ENCODE peak calls at places on chromosomes 12 and 14, in four cellular contexts. G, T, O and F are unnamed samples.

GRCh38 chr12:15220451-15220850 is 766 bp downstream of the RERG start:
- DNase-seq in G (no peak), O (no peak), T (no peak), F (no peak)

GRCh38 chr12:92469837-92470236 is 233.0 kb upstream of the PLEKHG7 start:
- DNase-seq in O (no peak), G (no peak), T (no peak), F (no peak)

GRCh38 chr12:28710882-28711281 is 438.2 kb upstream of the FAR2 start:
- DNase-seq in O (no peak), G (no peak), T (no peak), F (no peak)

GRCh38 chr12:41907036-41907435 is 237.6 kb downstream of the GXYLT1 start:
- DNase-seq in T (no peak), G (no peak), O (no peak), F (no peak)

GRCh38 chr14:103848720-103849077 is 1.3 kb upstream of the PPP1R13B start:
- DNase-seq in T (no peak), G (no peak), O (no peak), F (peak)

GRCh38 chr12:54390668-54391551 is 6.4 kb upstream of the ZNF385A start:
- DNase-seq in T (peak), O (peak), G (peak), F (peak)

GRCh38 chr12:110922652-110923051 is 2.3 kb upstream of the MYL2 start:
- DNase-seq in G (no peak), T (no peak), O (no peak), F (no peak)

GRCh38 chr14:101471723-101472517 is 89.4 kb upstream of the DIO3 start:
- DNase-seq in G (no peak), O (no peak), T (no peak), F (no peak)

GRCh38 chr14:70722418-70722817 is 80.7 kb downstream of the TTC9 start:
- DNase-seq in G (no peak), O (no peak), T (no peak), F (no peak)

GRCh38 chr14:69606258-69606657 is 5.1 kb upstream of the SUSD6 start:
- DNase-seq in T (no peak), O (no peak), G (no peak), F (peak)

GRCh38 chr12:16324772-16325171 is 22.7 kb upstream of the MGST1 start:
- DNase-seq in O (no peak), G (no peak), T (no peak), F (no peak)

GRCh38 chr14:27366596-27366995 is 768.8 kb upstream of the NOVA1 start:
- DNase-seq in T (no peak), O (no peak), G (no peak), F (no peak)

GRCh38 chr14:69996197-69996596 is 117.0 kb downstream of the SMOC1 start:
- DNase-seq in O (peak), G (no peak), T (no peak), F (no peak)

GRCh38 chr14:69713127-69713800 is 53.7 kb upstream of the SRSF5 start:
- DNase-seq in G (no peak), O (peak), T (no peak), F (peak)

GRCh38 chr12:24252580-24252979 is 303.1 kb upstream of the SOX5 start:
- DNase-seq in T (no peak), G (no peak), O (no peak), F (peak)

GRCh38 chr14:55610717-55611370 is 30.8 kb downstream of the KTN1 start:
- DNase-seq in G (no peak), T (no peak), O (no peak), F (no peak)

GRCh38 chr12:89576572-89577220 is 50.8 kb upstream of the POC1B start:
- DNase-seq in O (no peak), T (no peak), G (no peak), F (no peak)

GRCh38 chr12:64252708-64253107 is 30.6 kb upstream of the KICS2 start:
- DNase-seq in O (no peak), T (no peak), G (no peak), F (no peak)

GRCh38 chr12:27094726-27095125 is 12.3 kb upstream of the C12orf71 start:
- DNase-seq in T (no peak), O (no peak), G (no peak), F (no peak)

GRCh38 chr14:51342226-51342625 is 102.2 kb downstream of the TMX1 start:
- DNase-seq in G (no peak), T (no peak), O (peak), F (no peak)

GRCh38 chr12:90174198-90174510 is 465.5 kb upstream of the ATP2B1 start:
- DNase-seq in G (no peak), T (no peak), O (peak), F (no peak)

GRCh38 chr12:75699251-75699650 is 187.8 kb upstream of the KRR1 start:
- DNase-seq in G (no peak), O (no peak), T (no peak), F (no peak)

GRCh38 chr12:51972849-51973273 is 21.4 kb downstream of the ACVR1B start:
- DNase-seq in T (peak), G (no peak), O (peak), F (peak)

GRCh38 chr12:120283318-120283717 is 8.4 kb downstream of the RNU4-2 start:
- DNase-seq in G (no peak), O (no peak), T (no peak), F (no peak)
- H3K27ac ChIP-seq in G (no peak), O (no peak), T (no peak), F (no peak)

GRCh38 chr12:124830306-124830705 is 33.4 kb downstream of the SCARB1 start:
- DNase-seq in O (no peak), G (no peak), T (no peak), F (no peak)

GRCh38 chr12:124828264-124829007 is 35.2 kb downstream of the SCARB1 start:
- DNase-seq in G (no peak), T (no peak), O (peak), F (peak)

GRCh38 chr12:124829708-124830304 is 33.9 kb downstream of the SCARB1 start:
- DNase-seq in G (no peak), T (no peak), O (no peak), F (peak)

GRCh38 chr12:124829008-124829707 is 34.5 kb downstream of the SCARB1 start:
- DNase-seq in O (peak), G (no peak), T (no peak), F (peak)

GRCh38 chr12:124827588-124828184 is 36.0 kb downstream of the SCARB1 start:
- DNase-seq in O (no peak), G (no peak), T (no peak), F (peak)
- H3K27ac ChIP-seq in O (peak), G (no peak), T (no peak), F (peak)

GRCh38 chr14:91400696-91401095 is 16.9 kb downstream of the CCDC88C start:
- DNase-seq in T (no peak), O (no peak), G (no peak), F (peak)
- H3K27ac ChIP-seq in T (no peak), O (peak), G (peak), F (peak)

GRCh38 chr12:12735301-12735700 is 18.1 kb downstream of the CDKN1B start:
- DNase-seq in T (no peak), G (no peak), O (no peak), F (peak)
- H3K27ac ChIP-seq in T (no peak), G (peak), O (no peak), F (no peak)